ENCODE peak calls at places on chromosome 22, in ten cellular contexts. E is psoas muscle, G is AG09309, K is spleen, C is neuronal stem cell, N is kidney, J is adipocyte, U is astrocyte of the spinal cord, I is body of pancreas, W is bronchial epithelial cell. D is an unnamed sample.

GRCh38 chr22:24413726-24414385 is 13.5 kb upstream of the ADORA2A start:
- DNase-seq in E (no peak), G (no peak), K (no peak), C (no peak), N (peak; percentile 64), J (no peak), U (no peak), I (no peak), W (no peak), D (no peak)

GRCh38 chr22:24156146-24156914 is 25.0 kb upstream of the SUSD2 start:
- DNase-seq in E (no peak), G (no peak), K (peak; percentile 94), C (peak; percentile 35), N (no peak), J (peak; percentile 82), U (peak; percentile 48), I (no peak), W (no peak), D (no peak)

GRCh38 chr22:39092111-39092867 is 4.8 kb upstream of the APOBEC3H start:
- DNase-seq in E (no peak), G (no peak), K (peak; percentile 66), C (no peak), N (no peak), J (no peak), U (no peak), I (no peak), W (no peak), D (no peak)

GRCh38 chr22:47284822-47285221 is 522.4 kb downstream of the TBC1D22A start:
- DNase-seq in E (no peak), G (no peak), K (no peak), C (no peak), N (no peak), J (no peak), U (no peak), I (no peak), W (no peak), D (no peak)

GRCh38 chr22:34015642-34016041 is 95.4 kb upstream of the LARGE1 start:
- DNase-seq in E (no peak), G (no peak), K (no peak), C (no peak), N (no peak), J (no peak), U (no peak), I (no peak), W (no peak), D (no peak)

GRCh38 chr22:24067587-24068376 is 56.7 kb downstream of the CABIN1 start:
- DNase-seq in E (no peak), G (no peak), K (no peak), C (no peak), N (peak; percentile 70), J (no peak), U (no peak), I (peak; percentile 73), W (no peak), D (no peak)

GRCh38 chr22:43631201-43631600 is 180.9 kb downstream of the EFCAB6 start:
- DNase-seq in E (no peak), G (no peak), K (no peak), C (no peak), N (no peak), J (no peak), U (no peak), I (no peak), W (no peak), D (no peak)

GRCh38 chr22:31102441-31103081 is 4.8 kb downstream of the SELENOM start:
- DNase-seq in E (peak; percentile 89), G (peak; percentile 89), K (peak; percentile 62), C (no peak), N (peak; percentile 91), J (peak; percentile 97), U (peak; percentile 83), I (peak; percentile 84), W (peak; percentile 67), D (peak; percentile 79)

GRCh38 chr22:29394931-29395581 is 6.7 kb upstream of the AP1B1 start:
- DNase-seq in E (peak; percentile 67), G (no peak), K (peak; percentile 85), C (peak; percentile 66), N (no peak), J (peak; percentile 91), U (peak; percentile 78), I (peak; percentile 80), W (peak; percentile 60), D (peak; percentile 15)

GRCh38 chr22:19044381-19044780 is 77.8 kb downstream of the DGCR2 start:
- DNase-seq in E (no peak), G (no peak), K (peak; percentile 23), C (no peak), N (peak; percentile 38), J (no peak), U (no peak), I (no peak), W (no peak), D (no peak)

GRCh38 chr22:40607506-40607905 is 29.0 kb downstream of the MRTFA start:
- DNase-seq in E (no peak), G (no peak), K (no peak), C (no peak), N (no peak), J (no peak), U (no peak), I (no peak), W (no peak), D (no peak)

GRCh38 chr22:43419371-43420080 is 7.7 kb downstream of the MPPED1 start:
- DNase-seq in E (no peak), G (no peak), K (no peak), C (no peak), N (no peak), J (no peak), U (no peak), I (no peak), W (no peak), D (no peak)

GRCh38 chr22:24772493-24773220 is 1.9 kb downstream of the PIWIL3 start:
- DNase-seq in E (no peak), G (no peak), K (no peak), C (peak; percentile 30), N (no peak), J (peak; percentile 36), U (peak; percentile 29), I (no peak), W (peak; percentile 20), D (no peak)

GRCh38 chr22:19916941-19917340 is 24.6 kb upstream of the COMT start:
- DNase-seq in E (no peak), G (no peak), K (no peak), C (no peak), N (no peak), J (no peak), U (no peak), I (peak; percentile 61), W (no peak), D (no peak)

GRCh38 chr22:29043906-29044575 is 17.6 kb downstream of the C22orf31 start:
- DNase-seq in E (no peak), G (no peak), K (no peak), C (no peak), N (no peak), J (peak; percentile 75), U (peak; percentile 70), I (no peak), W (peak; percentile 54), D (no peak)

GRCh38 chr22:40177738-40178416 is at the start of gene TNRC6B:
- DNase-seq in E (peak; percentile 48), G (peak; percentile 92), K (peak; percentile 76), C (peak; percentile 89), N (no peak), J (peak; percentile 98), U (peak; percentile 97), I (peak; percentile 83), W (peak; percentile 96), D (peak; percentile 90)

GRCh38 chr22:22396741-22397291 is 111.7 kb downstream of the ZNF280B start:
- DNase-seq in E (no peak), G (no peak), K (no peak), C (no peak), N (no peak), J (no peak), U (no peak), I (no peak), W (no peak), D (no peak)

DNA sequence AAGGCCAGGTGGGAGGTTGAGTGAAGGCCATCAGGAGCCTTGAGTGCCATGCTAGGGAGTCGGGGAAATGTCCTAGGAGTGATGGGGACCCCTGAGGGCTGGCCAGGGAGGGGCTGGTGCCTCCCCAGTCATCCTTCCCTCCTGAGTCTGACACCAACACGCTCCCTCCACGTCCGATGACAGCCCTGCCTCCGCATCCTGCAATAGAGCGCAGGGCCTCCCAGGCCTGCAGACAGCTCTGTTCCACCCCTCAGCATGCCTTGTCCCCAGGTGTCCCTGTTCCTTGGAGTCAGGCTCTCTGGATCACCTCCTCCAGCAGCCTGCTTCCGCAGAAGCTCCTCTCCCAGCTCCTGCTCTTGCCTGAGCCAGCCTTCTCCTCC is 3.1 kb downstream of the RAC2 start:
- DNase-seq in E (no peak), G (no peak), K (peak; percentile 80), C (no peak), N (peak; percentile 66), J (no peak), U (no peak), I (no peak), W (no peak), D (no peak)
- H3K4me3 ChIP-seq in E (no peak overlapping the region), G (no peak overlapping the region), K (peak overlapping the region; percentile 70), C (no peak overlapping the region), N (no peak overlapping the region), J (no peak overlapping the region), U (no peak overlapping the region), I (no peak overlapping the region), W (no peak overlapping the region), D (no peak overlapping the region)

GRCh38 chr22:50613291-50613981 is 12.8 kb downstream of the MAPK8IP2 start:
- DNase-seq in E (no peak), G (no peak), K (peak; percentile 69), C (no peak), N (no peak), J (peak; percentile 30), U (no peak), I (peak; percentile 92), W (peak; percentile 18), D (no peak)
- H3K4me3 ChIP-seq in E (no peak overlapping the region), G (no peak overlapping the region), K (no peak overlapping the region), C (no peak overlapping the region), N (no peak overlapping the region), J (no peak overlapping the region), U (no peak overlapping the region), I (no peak overlapping the region), W (no peak overlapping the region), D (no peak overlapping the region)

DNA sequence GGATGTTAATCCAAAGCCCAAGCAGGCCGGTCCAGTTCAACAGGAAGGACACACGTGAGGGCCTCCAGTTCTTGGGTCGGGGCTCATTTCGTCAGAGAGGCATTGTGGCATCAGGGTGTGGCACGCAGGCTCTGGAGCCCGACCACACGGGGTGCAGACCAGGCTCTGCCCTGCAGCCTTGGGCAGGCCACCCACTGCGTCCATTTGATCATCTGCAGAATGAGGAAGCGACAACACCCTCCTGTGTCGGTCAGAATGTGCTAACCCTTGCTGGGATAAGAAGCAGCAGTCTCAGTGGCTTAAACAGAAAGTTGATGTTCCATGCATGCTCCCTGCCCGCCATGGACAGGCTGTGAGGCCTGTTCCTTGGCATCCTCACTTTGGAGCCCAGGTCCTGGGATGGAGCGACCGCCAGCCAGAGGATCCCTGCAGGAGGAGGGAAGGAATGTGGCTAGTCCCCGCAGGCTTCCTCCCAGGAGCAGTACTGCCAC is 10.8 kb downstream of the RIBC2 start:
- DNase-seq in E (no peak), G (no peak), K (peak; percentile 60), C (no peak), N (peak; percentile 67), J (no peak), U (no peak), I (no peak), W (no peak), D (no peak)
- H3K4me3 ChIP-seq in E (no peak overlapping the region), G (no peak overlapping the region), K (no peak overlapping the region), C (no peak overlapping the region), N (no peak overlapping the region), J (no peak overlapping the region), U (no peak overlapping the region), I (no peak overlapping the region), W (no peak overlapping the region), D (no peak overlapping the region)

GRCh38 chr22:50471197-50471847 is 3.5 kb downstream of the SBF1 start:
- DNase-seq in E (no peak), G (no peak), K (no peak), C (no peak), N (no peak), J (no peak), U (no peak), I (no peak), W (no peak), D (no peak)
- H3K4me3 ChIP-seq in E (no peak overlapping the region), G (no peak overlapping the region), K (no peak overlapping the region), C (no peak overlapping the region), N (no peak overlapping the region), J (no peak overlapping the region), U (no peak overlapping the region), I (no peak overlapping the region), W (no peak overlapping the region), D (no peak overlapping the region)

D was measured in skeletal muscle cell.